ENCODE peak calls at places on chromosomes 13 and 19, in six cellular contexts. Z is ovary, E is GM23338, I is lung, W is IMR-90, C is kidney. F is an unnamed sample.

GRCh38 chr13:74290324-74290773 is 156.1 kb upstream of the KLF12 start:
- DNase-seq in Z (no peak), E (peak; percentile 93), I (no peak), W (peak; percentile 79), C (no peak), F (no peak)

GRCh38 chr19:9934132-9934950 is 2.0 kb downstream of the OLFM2 start:
- DNase-seq in Z (peak; percentile 81), E (peak; percentile 95), I (peak; percentile 75), W (peak; percentile 69), C (peak; percentile 87), F (peak; percentile 67)

GRCh38 chr13:64471916-64472315 is 2758.2 kb downstream of the PCDH9 start:
- DNase-seq in Z (no peak), E (peak; percentile 37), I (no peak), W (peak; percentile 60), C (no peak), F (no peak)

GRCh38 chr19:11699931-11700794 is 38.6 kb downstream of the ZNF823 start:
- DNase-seq in Z (no peak), E (peak; percentile 72), I (no peak), W (peak; percentile 42), C (no peak), F (no peak)

GRCh38 chr19:47058621-47059020 is 10.2 kb upstream of the TMEM160 start:
- DNase-seq in Z (no peak), E (no peak), I (no peak), W (no peak), C (no peak), F (no peak)

GRCh38 chr13:39484506-39485313 is 118.3 kb downstream of the LHFPL6 start:
- DNase-seq in Z (no peak), E (no peak), I (no peak), W (peak; percentile 77), C (no peak), F (no peak)

GRCh38 chr19:2329528-2329927 is 1.0 kb downstream of the SPPL2B start:
- DNase-seq in Z (no peak), E (no peak), I (no peak), W (no peak), C (peak; percentile 57), F (no peak)

GRCh38 chr19:17281391-17282304 is at the start of gene ANKLE1:
- DNase-seq in Z (peak; percentile 52), E (peak; percentile 88), I (no peak), W (no peak), C (peak; percentile 80), F (no peak)

GRCh38 chr13:75787249-75787940 is 151.3 kb downstream of the LMO7 start:
- DNase-seq in Z (no peak), E (no peak), I (no peak), W (peak; percentile 79), C (no peak), F (no peak)

GRCh38 chr19:39199025-39199424 is 2.3 kb downstream of the NCCRP1 start:
- DNase-seq in Z (peak; percentile 81), E (no peak), I (no peak), W (peak; percentile 63), C (peak; percentile 92), F (no peak)

GRCh38 chr19:31730270-31730669 is 381.0 kb upstream of the TSHZ3 start:
- DNase-seq in Z (no peak), E (no peak), I (peak; percentile 27), W (no peak), C (no peak), F (no peak)

GRCh38 chr19:4581381-4582111 is 22.1 kb upstream of the SEMA6B start:
- DNase-seq in Z (no peak), E (peak; percentile 72), I (no peak), W (no peak), C (peak; percentile 74), F (no peak)

GRCh38 chr19:4580961-4581380 is 21.5 kb upstream of the SEMA6B start:
- DNase-seq in Z (no peak), E (no peak), I (no peak), W (no peak), C (peak; percentile 70), F (no peak)

GRCh38 chr19:4578552-4579248 is 19.2 kb upstream of the SEMA6B start:
- DNase-seq in Z (no peak), E (no peak), I (no peak), W (no peak), C (peak; percentile 56), F (no peak)

GRCh38 chr19:4579389-4579788 is 19.9 kb upstream of the SEMA6B start:
- DNase-seq in Z (no peak), E (no peak), I (no peak), W (no peak), C (no peak), F (no peak)

DNA sequence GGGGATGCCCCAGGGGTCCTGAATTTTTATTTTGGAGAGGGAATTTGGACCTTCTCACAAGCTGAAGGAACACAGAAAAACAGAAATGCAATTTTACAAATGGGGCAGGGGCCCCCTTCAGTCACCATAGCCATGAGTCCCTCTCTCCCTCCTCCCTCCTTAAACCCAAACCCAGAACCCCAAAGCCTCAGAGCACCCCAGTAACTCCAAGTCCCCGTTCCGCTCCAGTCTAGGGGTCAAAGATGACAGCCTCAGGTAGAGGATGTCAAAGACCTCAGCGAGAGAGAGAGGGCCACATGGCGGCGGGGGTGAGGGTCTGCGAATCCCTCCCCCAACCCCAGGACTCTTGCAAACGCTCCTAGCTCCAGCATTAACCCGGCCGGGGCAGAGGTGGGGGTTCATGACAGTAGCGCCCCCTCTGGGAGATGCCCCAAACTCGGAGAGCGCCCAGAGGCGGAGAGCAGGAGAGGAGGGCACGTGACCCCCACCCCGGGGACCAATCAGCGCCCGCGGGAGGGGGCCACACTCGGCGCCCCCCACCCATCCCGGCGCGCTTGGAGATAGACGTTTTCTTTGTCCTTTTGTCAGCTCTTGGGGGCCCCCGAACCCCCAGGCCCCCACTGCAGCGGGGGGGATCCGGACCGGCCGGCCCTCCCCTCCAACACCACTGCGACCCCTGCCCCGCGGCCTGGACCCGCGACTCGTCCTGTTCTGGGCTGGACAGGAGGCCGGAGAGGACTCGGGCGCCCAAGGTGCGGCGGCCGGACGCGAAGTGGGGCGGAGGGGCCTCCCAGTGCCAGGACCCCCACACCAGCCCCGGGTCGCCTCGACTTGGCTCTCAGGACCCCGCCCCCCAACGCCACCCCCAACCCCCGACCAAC is 20.8 kb upstream of the SEMA6B start:
- DNase-seq in Z (no peak), E (peak; percentile 89), I (no peak), W (no peak), C (peak; percentile 67), F (no peak)
- H3K4me3 ChIP-seq in Z (peak overlapping the region; percentile 0), E (peak overlapping the region; percentile 80), I (no peak overlapping the region), W (no peak overlapping the region), C (no peak overlapping the region), F (peak overlapping the region; percentile 43)

GRCh38 chr19:4707322-4707721 is 16.3 kb downstream of the DPP9 start:
- DNase-seq in Z (no peak), E (no peak), I (no peak), W (no peak), C (no peak), F (no peak)

GRCh38 chr19:4704317-4704673 is 19.3 kb downstream of the DPP9 start:
- DNase-seq in Z (no peak), E (no peak), I (peak; percentile 60), W (no peak), C (no peak), F (no peak)

GRCh38 chr19:4707956-4708650 is 15.5 kb downstream of the DPP9 start:
- DNase-seq in Z (peak; percentile 77), E (no peak), I (no peak), W (peak; percentile 53), C (no peak), F (no peak)

GRCh38 chr19:4703671-4704316 is 19.8 kb downstream of the DPP9 start:
- DNase-seq in Z (no peak), E (no peak), I (no peak), W (no peak), C (peak; percentile 66), F (no peak)

GRCh38 chr19:4705413-4706131 is 18.1 kb downstream of the DPP9 start:
- DNase-seq in Z (peak; percentile 70), E (no peak), I (no peak), W (no peak), C (no peak), F (no peak)
- H3K27ac ChIP-seq in Z (no peak overlapping the region), E (no peak overlapping the region), I (peak overlapping the region; percentile 57), W (no peak overlapping the region), C (no peak overlapping the region), F (peak overlapping the region; percentile 24)

DNA sequence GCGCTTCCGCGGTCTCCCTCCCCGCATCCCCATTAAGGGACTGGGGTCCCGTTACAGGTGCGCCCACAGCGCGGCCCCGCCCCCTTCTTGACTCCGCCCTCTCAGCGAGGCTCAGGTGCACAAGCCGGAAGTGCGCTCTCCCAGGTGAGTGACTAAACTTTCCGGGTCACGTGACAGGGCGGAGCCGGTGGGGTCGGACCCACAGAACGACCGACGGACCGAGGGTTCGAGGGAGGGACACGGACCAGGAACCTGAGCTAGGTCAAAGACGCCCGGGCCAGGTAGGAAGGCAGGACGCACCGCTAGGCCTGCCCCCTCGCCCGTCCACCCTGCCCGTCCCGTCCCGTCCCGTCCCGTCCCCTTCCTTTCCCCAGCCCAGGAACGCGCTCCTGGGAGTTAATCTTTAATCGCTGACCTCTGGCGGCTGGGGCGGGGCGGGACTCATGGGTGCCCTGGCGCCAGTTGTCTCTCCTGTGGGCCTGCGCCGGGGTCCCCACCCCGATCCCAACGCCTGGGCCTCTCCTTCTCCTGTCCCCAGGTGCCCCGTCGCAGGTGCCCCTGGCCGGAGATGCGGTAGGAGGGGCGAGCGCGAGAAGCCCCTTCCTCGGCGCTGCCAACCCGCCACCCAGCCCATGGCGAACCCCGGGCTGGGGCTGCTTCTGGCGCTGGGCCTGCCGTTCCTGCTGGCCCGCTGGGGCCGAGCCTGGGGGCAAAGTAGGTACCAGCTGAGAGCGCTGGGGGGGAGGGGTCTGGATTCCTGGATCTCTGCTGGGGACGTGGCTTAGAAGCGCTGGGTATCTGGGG is at the start of gene CRB3:
- DNase-seq in Z (peak; percentile 42), E (peak; percentile 99), I (peak; percentile 93), W (no peak), C (peak; percentile 96), F (no peak)
- H3K4me3 ChIP-seq in Z (peak within 1 kb of the TSS; percentile 31), E (peak within 1 kb of the TSS; percentile 94), I (peak within 1 kb of the TSS; percentile 41), W (no peak within 1 kb of the TSS), C (peak within 1 kb of the TSS; percentile 79), F (no peak within 1 kb of the TSS)

DNA sequence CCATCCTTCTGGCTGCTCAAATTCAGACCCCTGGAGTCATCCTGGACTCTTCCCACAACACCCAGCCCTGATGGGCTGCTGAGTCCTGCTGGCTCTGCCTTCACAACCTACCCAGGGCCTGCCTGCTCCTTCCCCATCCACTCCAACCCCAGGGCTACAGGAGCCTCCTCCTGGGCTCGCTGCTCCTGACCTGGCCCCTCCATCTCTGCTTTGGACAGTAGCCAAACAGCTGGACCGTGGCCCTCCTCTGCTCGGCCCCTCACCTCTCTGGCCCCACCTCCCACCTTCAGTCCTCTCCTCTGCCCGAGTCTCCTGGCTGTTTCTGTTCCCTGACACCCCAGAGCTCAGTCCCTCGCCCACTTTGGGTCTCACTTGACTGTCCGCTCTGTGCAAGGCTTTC is 66.7 kb downstream of the CEBPG start:
- DNase-seq in Z (no peak), E (no peak), I (no peak), W (no peak), C (peak; percentile 41), F (no peak)
- H3K27ac ChIP-seq in Z (no peak overlapping the region), E (no peak overlapping the region), I (no peak overlapping the region), W (no peak overlapping the region), C (no peak overlapping the region), F (no peak overlapping the region)

F was measured in right atrium auricular region.